ENCODE peak calls at places on chromosomes 16 and 17, in four cellular contexts. J is CD4-positive, alpha-beta T cell; Z is right atrium auricular region; Q is PC-3. V is an unnamed sample.

GRCh38 chr17:10617120-10617505 is 40.0 kb downstream of the MYH3 start:
- DNase-seq in Z (no peak), J (no peak), Q (no peak), V (no peak)

GRCh38 chr17:72515291-72516065 is 394.7 kb downstream of the SOX9 start:
- DNase-seq in Q (no peak), J (no peak), Z (no peak), V (no peak)

GRCh38 chr17:47882247-47882646 is 13.8 kb upstream of the SP2 start:
- DNase-seq in Z (no peak), Q (peak), J (no peak), V (no peak)

GRCh38 chr16:27254262-27254811 is 14.2 kb downstream of the NSMCE1 start:
- DNase-seq in J (no peak), Q (no peak), Z (no peak), V (no peak)

GRCh38 chr16:30858829-30859423 is 35.0 kb downstream of the BCL7C start:
- DNase-seq in J (no peak), Q (no peak), Z (no peak), V (no peak)

GRCh38 chr17:71792966-71793365 is 327.9 kb upstream of the SOX9 start:
- DNase-seq in Q (peak), Z (no peak), J (no peak), V (no peak)

GRCh38 chr16:4077083-4077714 is 39.0 kb downstream of the ADCY9 start:
- DNase-seq in Q (no peak), J (no peak), Z (peak), V (no peak)

GRCh38 chr17:17204041-17204591 is 2.0 kb downstream of the PLD6 start:
- DNase-seq in Q (no peak), Z (no peak), J (no peak), V (peak)

GRCh38 chr16:66576306-66576705 is 3.0 kb upstream of the CMTM2 start:
- DNase-seq in Z (no peak), Q (no peak), J (no peak), V (no peak)
- TF ChIP-seq CTCF in Z (no peak), Q (no peak), J (no peak), V (no peak)

GRCh38 chr16:55019419-55020131 is 88.9 kb downstream of the IRX5 start:
- DNase-seq in Z (no peak), Q (no peak), J (no peak), V (no peak)

GRCh38 chr16:55018881-55019280 is 88.2 kb downstream of the IRX5 start:
- DNase-seq in J (no peak), Z (no peak), Q (no peak), V (no peak)

DNA sequence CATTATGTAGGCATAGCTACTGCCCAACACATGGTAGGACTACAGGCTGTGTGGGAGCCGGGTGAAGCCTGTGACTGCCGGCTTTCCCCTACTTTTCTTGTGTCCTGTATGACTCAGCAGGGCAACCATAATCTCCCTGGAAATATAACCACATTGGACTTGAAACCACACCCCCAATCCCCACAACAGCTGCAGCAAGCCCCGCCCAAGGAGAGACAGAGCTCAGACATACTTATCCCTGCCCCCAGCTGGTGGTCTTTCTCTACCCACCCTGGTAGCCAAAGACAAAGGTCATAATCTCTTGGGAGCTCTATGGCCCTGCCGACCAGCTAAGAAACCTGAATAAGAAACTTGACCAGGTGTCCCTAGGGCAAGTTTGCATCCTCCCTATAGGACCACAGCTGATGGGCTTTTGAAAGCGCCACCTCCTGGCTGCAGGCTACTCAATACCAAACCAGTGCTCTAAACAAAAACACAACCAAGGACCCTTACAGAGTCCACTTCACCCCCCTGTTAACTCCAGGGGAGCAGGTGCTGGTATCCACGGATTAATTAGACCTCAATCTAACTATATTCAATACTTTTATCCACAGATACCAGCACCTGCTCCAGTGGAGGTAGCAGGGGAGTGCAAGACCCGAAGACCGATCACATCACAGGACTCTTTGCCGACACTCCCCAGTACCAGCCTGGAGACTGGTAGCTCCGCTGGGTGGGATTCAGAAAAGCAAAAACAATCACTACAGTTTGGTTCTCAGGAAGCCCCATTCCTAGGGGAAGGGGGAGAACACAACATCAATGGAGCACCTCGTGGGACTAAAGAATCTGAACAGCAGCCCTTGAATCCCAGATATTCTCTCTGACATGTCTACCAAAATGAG is 91.2 kb downstream of the IRX5 start:
- DNase-seq in J (no peak), Z (no peak), Q (peak), V (no peak)
- TF ChIP-seq CTCF in J (no peak), Z (no peak), Q (no peak), V (no peak)

GRCh38 chr16:84048306-84048705 is 5.7 kb upstream of the SLC38A8 start:
- DNase-seq in Z (no peak), J (no peak), Q (peak), V (no peak)
- TF ChIP-seq CTCF in Z (no peak), J (no peak), Q (peak), V (no peak)

GRCh38 chr16:16143038-16143763 is 80.1 kb downstream of the ABCC6 start:
- DNase-seq in Q (peak), Z (no peak), J (no peak), V (no peak)
- TF ChIP-seq CTCF in Q (peak), Z (peak), J (peak), V (no peak)